ENCODE peak calls at places on chromosomes 16 and 17, in five cellular contexts. G is IMR-90, Z is mesenchymal stem cell, B is H1, K is mesendoderm. I is an unnamed sample.

GRCh38 chr17:61694095-61694494 is 103.1 kb upstream of the NACA2 start:
- DNase-seq in G (no peak), Z (no peak), B (no peak), K (no peak), I (no peak)

GRCh38 chr17:33602981-33603380 is 309.9 kb upstream of the ASIC2 start:
- DNase-seq in G (no peak), Z (peak; percentile 11), B (peak; percentile 46), K (peak; percentile 81), I (no peak)

GRCh38 chr16:61050547-61050946 is 985.7 kb downstream of the CDH8 start:
- DNase-seq in G (no peak), Z (no peak), B (no peak), K (no peak), I (no peak)

GRCh38 chr17:76153202-76153601 is 12.2 kb upstream of the FOXJ1 start:
- DNase-seq in G (no peak), Z (no peak), B (no peak), K (peak; percentile 41), I (no peak)

GRCh38 chr17:31479009-31479408 is 87.5 kb downstream of the RAB11FIP4 start:
- DNase-seq in G (no peak), Z (no peak), B (no peak), K (no peak), I (no peak)

GRCh38 chr17:82366749-82367148 is 4.8 kb upstream of the UTS2R start:
- DNase-seq in G (no peak), Z (no peak), B (no peak), K (no peak), I (no peak)

GRCh38 chr17:66451188-66452149 is 149.1 kb downstream of the PRKCA start:
- DNase-seq in G (no peak), Z (no peak), B (peak; percentile 74), K (peak; percentile 66), I (peak; percentile 14)

GRCh38 chr16:48462146-48462740 is 77.0 kb upstream of the SIAH1 start:
- DNase-seq in G (no peak), Z (no peak), B (no peak), K (no peak), I (no peak)

GRCh38 chr17:79085154-79085920 is 10.7 kb downstream of the ENGASE start:
- DNase-seq in G (no peak), Z (no peak), B (no peak), K (no peak), I (no peak)

GRCh38 chr16:88857728-88858339 is 907 bp downstream of the TRAPPC2L start:
- DNase-seq in G (peak; percentile 72), Z (peak; percentile 84), B (peak; percentile 80), K (peak; percentile 83), I (peak; percentile 80)

GRCh38 chr16:7369181-7369580 is 36.5 kb downstream of the RBFOX1 start:
- DNase-seq in G (no peak), Z (no peak), B (no peak), K (no peak), I (no peak)

GRCh38 chr17:65785109-65785508 is 223.7 kb upstream of the AXIN2 start:
- DNase-seq in G (peak; percentile 97), Z (peak; percentile 83), B (no peak), K (no peak), I (peak; percentile 75)

GRCh38 chr16:68236804-68237242 is 896 bp upstream of the ESRP2 start:
- DNase-seq in G (no peak), Z (no peak), B (no peak), K (no peak), I (no peak)

GRCh38 chr16:56193951-56194726 is 2.9 kb downstream of the GNAO1 start:
- DNase-seq in G (peak; percentile 55), Z (peak; percentile 66), B (peak; percentile 99), K (peak; percentile 95), I (peak; percentile 66)

GRCh38 chr16:20799599-20799998 is 6.7 kb downstream of the ERI2 start:
- DNase-seq in G (peak; percentile 44), Z (peak; percentile 7), B (no peak), K (no peak), I (peak; percentile 63)

DNA sequence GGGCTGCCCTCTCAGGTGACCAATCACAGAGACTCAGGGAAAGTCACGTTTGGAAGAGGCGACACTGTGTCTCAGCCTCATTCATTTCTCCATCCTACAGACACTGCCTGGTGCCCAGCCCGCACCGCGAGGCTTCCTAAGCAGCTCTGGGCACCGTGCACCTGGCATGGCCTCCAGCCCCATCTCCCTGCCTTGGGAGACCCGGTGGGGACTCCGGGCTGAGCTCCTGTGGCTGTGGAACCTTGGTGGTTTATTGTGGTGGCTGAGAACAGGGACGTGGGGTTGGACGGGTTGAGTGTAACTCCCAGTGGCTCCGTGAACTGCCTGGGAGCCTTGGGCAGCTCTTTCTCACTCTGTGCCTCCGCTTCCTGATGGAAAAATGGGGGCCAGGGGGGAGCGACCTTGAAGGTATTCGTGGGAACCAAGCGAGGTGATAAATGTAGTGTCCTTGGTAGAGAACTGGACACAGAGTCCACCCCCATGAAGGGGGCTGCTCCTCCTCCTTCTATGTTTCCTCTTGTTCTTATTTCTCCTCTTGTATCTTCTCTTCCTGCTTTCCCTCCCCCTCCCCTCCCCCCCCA is 215.4 kb downstream of the SEC14L1 start:
- DNase-seq in G (no peak), Z (no peak), B (no peak), K (no peak), I (peak; percentile 60)
- H2AK5ac ChIP-seq in G (peak overlapping the region; percentile 80), Z (no peak overlapping the region), B (no peak overlapping the region), K (no peak overlapping the region), I (no peak overlapping the region)

GRCh38 chr16:86554917-86555762 is at the start of gene MTHFSD:
- DNase-seq in G (peak; percentile 91), Z (peak; percentile 92), B (peak; percentile 99), K (peak; percentile 95), I (peak; percentile 87)
- H2AK5ac ChIP-seq in G (peak within 1 kb of the TSS; percentile 93), Z (peak within 1 kb of the TSS; percentile 55), B (no peak within 1 kb of the TSS), K (no peak within 1 kb of the TSS), I (peak within 1 kb of the TSS; percentile 50)

GRCh38 chr17:59892251-59892848 is 393 bp downstream of the TUBD1 start:
- DNase-seq in G (no peak), Z (no peak), B (no peak), K (no peak), I (no peak)

GRCh38 chr17:59892849-59893616 is at the start of the genes RPS6KB1 and TUBD1:
- DNase-seq in G (peak; percentile 100), Z (peak; percentile 99), B (peak; percentile 93), K (peak; percentile 99), I (peak; percentile 100)

GRCh38 chr17:59888145-59888750 is 4.5 kb downstream of the TUBD1 start:
- DNase-seq in G (no peak), Z (no peak), B (no peak), K (no peak), I (no peak)

GRCh38 chr17:59893617-59894100 is 738 bp downstream of the RPS6KB1 start:
- DNase-seq in G (peak; percentile 8), Z (peak; percentile 54), B (no peak), K (peak; percentile 55), I (no peak)

GRCh38 chr17:59890720-59891119 is 2.0 kb downstream of the TUBD1 start:
- DNase-seq in G (peak; percentile 78), Z (peak; percentile 44), B (no peak), K (no peak), I (no peak)
- H2AK5ac ChIP-seq in G (no peak overlapping the region), Z (no peak overlapping the region), B (no peak overlapping the region), K (no peak overlapping the region), I (no peak overlapping the region)

DNA sequence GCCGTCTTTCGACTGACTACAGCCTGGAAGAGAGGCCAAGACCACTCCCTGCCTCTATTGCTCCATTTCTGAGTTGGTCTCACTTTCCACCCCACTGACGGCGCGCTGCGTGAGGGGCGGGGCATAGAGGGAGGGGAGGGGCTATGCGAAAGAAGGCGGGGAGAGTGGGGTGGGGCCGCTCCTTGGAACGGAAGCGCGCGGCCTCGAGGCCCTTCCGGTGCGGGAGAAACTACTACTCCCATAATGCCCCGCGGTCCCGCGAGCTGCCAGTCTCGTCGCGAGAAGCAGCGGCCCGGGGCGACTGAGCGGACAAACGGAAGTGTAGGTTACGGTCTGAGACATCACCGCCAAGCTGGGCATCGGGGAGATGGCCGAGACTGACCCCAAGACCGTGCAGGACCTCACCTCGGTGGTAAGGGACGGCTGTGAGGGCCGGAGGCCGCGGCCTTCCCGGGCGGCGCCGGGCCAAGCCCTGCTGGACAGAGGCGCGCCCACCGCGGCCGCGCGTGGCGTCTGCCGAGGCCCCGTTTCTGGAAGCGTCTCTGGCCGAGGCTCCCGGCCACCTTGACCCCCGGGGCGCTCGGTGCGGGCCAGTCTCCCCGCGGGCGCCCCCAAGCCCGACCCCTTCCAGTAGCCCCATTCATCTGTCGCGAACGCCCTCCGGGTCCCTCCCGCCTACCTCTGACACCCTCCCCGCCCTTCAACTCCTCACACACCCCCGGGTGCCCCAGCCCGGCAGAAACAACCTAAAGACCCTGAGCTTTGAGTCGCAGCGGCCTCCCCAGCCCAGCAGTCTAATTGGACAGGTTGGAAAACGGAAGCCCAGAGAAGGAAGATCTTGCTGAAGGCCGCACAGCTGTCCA is at the start of gene HSBP1:
- DNase-seq in G (peak; percentile 86), Z (peak; percentile 93), B (peak; percentile 96), K (peak; percentile 97), I (peak; percentile 96)
- H2AK5ac ChIP-seq in G (peak within 1 kb of the TSS; percentile 57), Z (peak within 1 kb of the TSS; percentile 77), B (peak within 1 kb of the TSS; percentile 43), K (peak within 1 kb of the TSS; percentile 76), I (no peak within 1 kb of the TSS)